ENCODE peak calls at places on chromosomes 3 and 15, in five cellular contexts. V is cardiac muscle cell, K is breast epithelium, D is mammary epithelial cell, H is foreskin keratinocyte. O is an unnamed sample.

GRCh38 chr3:63863150-63864007 is at the start of the genes ATXN7 and THOC7:
- DNase-seq in H (peak; percentile 20), D (peak; percentile 64), V (peak; percentile 71), K (peak; percentile 58), O (peak; percentile 51)

GRCh38 chr15:101127503-101128076 is 124.3 kb downstream of the CHSY1 start:
- DNase-seq in H (peak; percentile 14), K (peak; percentile 60), D (peak; percentile 37), V (peak; percentile 96), O (peak; percentile 96)

GRCh38 chr15:59722032-59722431 is 32.9 kb upstream of the BNIP2 start:
- DNase-seq in K (no peak), V (no peak), H (no peak), D (no peak), O (no peak)

GRCh38 chr3:37967252-37967881 is 23.2 kb upstream of the VILL start:
- DNase-seq in K (no peak), D (peak; percentile 45), H (peak; percentile 28), V (peak; percentile 83), O (peak; percentile 81)

GRCh38 chr3:188241072-188241471 is 87.1 kb downstream of the LPP start:
- DNase-seq in D (no peak), V (no peak), K (no peak), H (no peak), O (peak; percentile 74)

GRCh38 chr3:170471149-170471548 is 52.5 kb downstream of the CLDN11 start:
- DNase-seq in K (no peak), D (no peak), V (no peak), H (no peak), O (no peak)

GRCh38 chr3:4656059-4656458 is 162.9 kb downstream of the ITPR1 start:
- DNase-seq in D (peak; percentile 40), H (peak; percentile 57), K (peak; percentile 64), V (peak; percentile 84), O (peak; percentile 48)

GRCh38 chr3:17038900-17039545 is 154.3 kb downstream of the PLCL2 start:
- DNase-seq in V (no peak), D (no peak), H (no peak), K (no peak), O (no peak)

GRCh38 chr3:58055309-58055708 is 47.1 kb downstream of the FLNB start:
- DNase-seq in D (no peak), K (no peak), H (no peak), V (no peak), O (no peak)

GRCh38 chr3:112042842-112043280 is 8.3 kb downstream of the TMPRSS7 start:
- DNase-seq in H (no peak), D (peak; percentile 35), V (no peak), K (no peak), O (no peak)

GRCh38 chr15:35506272-35506870 is 39.6 kb downstream of the DPH6 start:
- DNase-seq in V (no peak), K (no peak), D (no peak), H (no peak), O (no peak)

GRCh38 chr3:190385835-190386688 is 1.9 kb upstream of the CLDN16 start:
- DNase-seq in D (peak; percentile 96), H (peak; percentile 94), K (no peak), V (peak; percentile 94), O (no peak)

GRCh38 chr3:17828388-17828787 is 86.0 kb upstream of the TBC1D5 start:
- DNase-seq in H (no peak), D (no peak), V (no peak), K (no peak), O (no peak)

GRCh38 chr3:20041197-20041780 is 1.0 kb downstream of the KAT2B start:
- DNase-seq in V (peak; percentile 72), K (peak; percentile 85), H (no peak), D (peak; percentile 65), O (peak; percentile 94)

GRCh38 chr15:87518957-87519356 is 737.6 kb downstream of the NTRK3 start:
- DNase-seq in H (no peak), K (no peak), D (no peak), V (no peak), O (no peak)

GRCh38 chr3:133269393-133269792 is 130.5 kb upstream of the BFSP2 start:
- DNase-seq in D (no peak), H (no peak), K (no peak), V (no peak), O (no peak)

GRCh38 chr15:84982301-84982920 is 755 bp downstream of the PDE8A start:
- DNase-seq in H (peak; percentile 22), D (peak; percentile 18), V (peak; percentile 44), K (peak; percentile 52), O (peak; percentile 39)

GRCh38 chr15:74259324-74259712 is 23.2 kb downstream of the CCDC33 start:
- DNase-seq in K (no peak), V (no peak), D (no peak), H (no peak), O (no peak)

GRCh38 chr3:188294823-188295487 is 141.0 kb downstream of the LPP start:
- DNase-seq in D (peak; percentile 95), H (peak; percentile 87), V (peak; percentile 90), K (no peak), O (no peak)

GRCh38 chr3:182420741-182421140 is 372.6 kb upstream of the ATP11B start:
- DNase-seq in V (no peak), D (no peak), K (no peak), H (no peak), O (no peak)

GRCh38 chr3:49602877-49603411 is 48.7 kb downstream of the BSN start:
- DNase-seq in D (peak; percentile 83), H (peak; percentile 73), K (no peak), V (no peak), O (no peak)

GRCh38 chr15:29132786-29133185 is 136.8 kb downstream of the NSMCE3 start:
- DNase-seq in K (peak; percentile 43), V (no peak), H (no peak), D (no peak), O (no peak)

GRCh38 chr3:23966308-23966707 is 21.2 kb downstream of the NR1D2 start:
- DNase-seq in D (no peak), H (no peak), V (peak; percentile 85), K (no peak), O (no peak)

GRCh38 chr3:62758296-62759066 is 116.7 kb downstream of the CADPS start:
- DNase-seq in K (no peak), D (no peak), V (no peak), H (no peak), O (no peak)

GRCh38 chr3:106628407-106628806 is 748.8 kb upstream of the CCDC54 start:
- DNase-seq in K (no peak), H (peak; percentile 68), V (peak; percentile 66), D (peak; percentile 48), O (no peak)
- TF ChIP-seq CTCF in K (no peak), H (peak; percentile 57), V (peak; percentile 14), D (no peak), O (no peak)

GRCh38 chr3:35654471-35654870 is 15.1 kb downstream of the ARPP21 start:
- DNase-seq in V (no peak), K (no peak), D (no peak), H (no peak), O (no peak)

GRCh38 chr3:35649405-35649804 is 10.1 kb downstream of the ARPP21 start:
- DNase-seq in D (no peak), V (no peak), H (no peak), K (no peak), O (no peak)

GRCh38 chr3:35653347-35653746 is 14.0 kb downstream of the ARPP21 start:
- DNase-seq in K (no peak), V (no peak), H (no peak), D (no peak), O (no peak)

GRCh38 chr3:35651888-35652287 is 12.6 kb downstream of the ARPP21 start:
- DNase-seq in D (no peak), K (no peak), H (peak; percentile 6), V (peak; percentile 40), O (no peak)

GRCh38 chr3:35651456-35651855 is 12.1 kb downstream of the ARPP21 start:
- DNase-seq in V (peak; percentile 48), D (no peak), H (no peak), K (no peak), O (no peak)
- H3K4me1 ChIP-seq in V (no peaks in the 10 kb centered on the region), D (no peaks in the 10 kb centered on the region), H (no peaks in the 10 kb centered on the region), K (no peaks in the 10 kb centered on the region), O (no peaks in the 10 kb centered on the region)

DNA sequence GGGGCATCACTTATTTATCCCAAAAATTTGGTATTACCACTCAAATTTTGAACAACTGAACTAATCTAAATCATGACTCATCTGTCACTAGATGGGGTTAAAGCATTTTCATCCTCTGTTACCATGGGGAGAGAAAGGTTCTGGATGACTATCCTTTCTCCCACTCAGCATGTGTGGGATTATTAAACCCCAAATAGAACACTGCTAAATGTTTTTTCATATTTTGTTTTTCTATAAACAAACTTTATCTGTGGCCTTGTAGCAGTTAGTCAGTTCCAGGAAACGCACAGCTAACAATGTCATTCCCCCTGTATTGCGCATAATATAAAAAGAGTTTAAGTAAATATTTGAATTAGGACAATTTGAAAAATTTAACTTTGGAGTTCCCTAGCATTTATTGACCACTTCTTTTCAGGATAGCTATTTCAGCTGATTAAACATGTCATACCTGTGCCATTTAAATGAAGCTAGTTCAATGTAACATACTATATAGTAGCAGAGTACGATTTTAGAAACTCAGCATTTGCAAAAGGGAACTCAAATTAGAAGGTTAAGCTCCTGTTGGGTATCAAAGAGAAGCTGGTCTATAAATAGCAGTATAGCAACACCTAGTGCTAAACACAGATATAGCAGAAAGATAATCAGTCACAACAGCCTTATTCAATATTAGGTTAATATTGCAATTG is 9.2 kb upstream of the TMEM212 start:
- DNase-seq in K (no peak), V (peak; percentile 66), D (no peak), H (peak; percentile 35), O (no peak)
- TF ChIP-seq CTCF in K (peak; percentile 37), V (peak; percentile 37), D (peak; percentile 65), H (peak; percentile 88), O (peak; percentile 12)

GRCh38 chr3:50628601-50629000 is 11.7 kb downstream of the MAPKAPK3 start:
- DNase-seq in H (no peak), D (no peak), V (no peak), K (no peak), O (no peak)
- H3K4me1 ChIP-seq in H (peaks cover 48% of the 10 kb centered on the region), D (peaks cover 99% of the 10 kb centered on the region), V (peaks cover 14% of the 10 kb centered on the region), K (peaks cover 5% of the 10 kb centered on the region), O (no peaks in the 10 kb centered on the region)

DNA sequence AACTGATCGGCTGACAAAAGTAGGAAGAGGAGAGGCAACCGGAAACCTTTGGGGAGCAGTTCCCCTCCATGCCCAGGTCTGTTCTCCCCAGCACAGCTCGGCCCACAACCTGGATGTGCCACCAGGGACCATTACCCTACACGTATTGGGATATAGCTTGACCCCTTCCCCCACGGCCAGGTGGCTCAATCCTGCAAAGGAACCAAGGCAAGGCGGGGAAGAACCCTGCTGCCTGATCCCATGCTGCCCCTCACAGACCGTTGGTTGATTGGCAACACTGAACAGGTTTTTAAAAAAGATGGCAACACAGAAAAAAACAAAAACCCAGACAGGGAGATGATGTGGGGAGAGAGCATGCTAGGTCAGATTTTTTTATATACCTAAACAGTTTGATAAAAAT is 19.6 kb upstream of the TCAIM start:
- DNase-seq in H (no peak), V (no peak), D (no peak), K (no peak), O (no peak)
- TF ChIP-seq CTCF in H (peak; percentile 27), V (no peak), D (no peak), K (no peak), O (no peak)

GRCh38 chr3:123334056-123334455 is 114.8 kb downstream of the ADCY5 start:
- DNase-seq in H (no peak), V (no peak), K (no peak), D (no peak), O (peak; percentile 58)
- H3K4me1 ChIP-seq in H (no peaks in the 10 kb centered on the region), V (peaks cover 17% of the 10 kb centered on the region), K (no peaks in the 10 kb centered on the region), D (peaks cover 11% of the 10 kb centered on the region), O (no peaks in the 10 kb centered on the region)